ENCODE peak calls at places on chromosomes 2 and 18, in five cellular contexts. Q is effector memory CD4-positive, alpha-beta T cell; Y is IMR-90; V is small intestine; O is H9. J is an unnamed sample.

GRCh38 chr2:200767111-200767885 is 44.4 kb upstream of the BZW1 start:
- DNase-seq in Q (no peak), Y (no peak), V (peak; percentile 13), O (no peak), J (no peak)

GRCh38 chr2:9771101-9771449 is 72.2 kb upstream of the TAF1B start:
- DNase-seq in Q (no peak), Y (no peak), V (no peak), O (no peak), J (no peak)

GRCh38 chr2:68828887-68829708 is 42.1 kb downstream of the BMP10 start:
- DNase-seq in Q (peak; percentile 58), Y (peak; percentile 96), V (peak; percentile 87), O (peak; percentile 56), J (peak; percentile 70)

GRCh38 chr18:54919412-54919811 is 39.8 kb downstream of the CCDC68 start:
- DNase-seq in Q (no peak), Y (no peak), V (no peak), O (no peak), J (no peak)

GRCh38 chr2:10343658-10344057 is 41.0 kb downstream of the HPCAL1 start:
- DNase-seq in Q (no peak), Y (no peak), V (no peak), O (no peak), J (no peak)

GRCh38 chr2:46296216-46296839 is 879 bp upstream of the EPAS1 start:
- DNase-seq in Q (no peak), Y (no peak), V (no peak), O (peak; percentile 61), J (no peak)

GRCh38 chr18:7021994-7022840 is 95.4 kb downstream of the LAMA1 start:
- DNase-seq in Q (no peak), Y (peak; percentile 43), V (peak; percentile 85), O (no peak), J (no peak)

GRCh38 chr2:1282552-1282951 is 130.7 kb upstream of the TPO start:
- DNase-seq in Q (no peak), Y (no peak), V (no peak), O (no peak), J (no peak)

GRCh38 chr2:33144243-33144642 is 197.5 kb downstream of the LTBP1 start:
- DNase-seq in Q (no peak), Y (no peak), V (no peak), O (no peak), J (no peak)

GRCh38 chr18:59899298-59900221 is at the start of gene PMAIP1:
- DNase-seq in Q (peak; percentile 91), Y (peak; percentile 94), V (peak; percentile 90), O (peak; percentile 96), J (peak; percentile 84)

GRCh38 chr18:78721986-78722385 is 257.6 kb upstream of the SALL3 start:
- DNase-seq in Q (no peak), Y (no peak), V (no peak), O (peak; percentile 51), J (no peak)

GRCh38 chr2:144432921-144433320 is 87.0 kb downstream of the ZEB2 start:
- DNase-seq in Q (no peak), Y (no peak), V (no peak), O (no peak), J (no peak)

GRCh38 chr2:117686699-117687098 is 127.8 kb upstream of the DDX18 start:
- DNase-seq in Q (no peak), Y (no peak), V (no peak), O (no peak), J (no peak)

GRCh38 chr2:46326231-46326980 is 29.2 kb downstream of the EPAS1 start:
- DNase-seq in Q (no peak), Y (no peak), V (no peak), O (no peak), J (no peak)

GRCh38 chr2:161379740-161380139 is 36.4 kb upstream of the TBR1 start:
- DNase-seq in Q (no peak), Y (no peak), V (no peak), O (no peak), J (no peak)

GRCh38 chr2:62398295-62398855 is 107.6 kb downstream of the TMEM17 start:
- DNase-seq in Q (no peak), Y (no peak), V (no peak), O (no peak), J (no peak)

GRCh38 chr2:172462393-172463381 is 35.3 kb downstream of the ITGA6 start:
- DNase-seq in Q (peak; percentile 25), Y (no peak), V (peak; percentile 73), O (no peak), J (peak; percentile 64)

GRCh38 chr2:230947235-230947576 is 22.2 kb upstream of the GPR55 start:
- DNase-seq in Q (no peak), Y (no peak), V (no peak), O (no peak), J (no peak)

GRCh38 chr2:3079959-3080948 is 297.4 kb downstream of the EIPR1 start:
- DNase-seq in Q (no peak), Y (no peak), V (no peak), O (no peak), J (no peak)

GRCh38 chr2:50849205-50849604 is 182.7 kb downstream of the NRXN1 start:
- DNase-seq in Q (no peak), Y (no peak), V (no peak), O (no peak), J (no peak)

GRCh38 chr2:58237741-58238140 is 3.4 kb downstream of the FANCL start:
- DNase-seq in Q (no peak), Y (no peak), V (no peak), O (no peak), J (no peak)

GRCh38 chr2:20565623-20566236 is 85.2 kb downstream of the HS1BP3 start:
- DNase-seq in Q (no peak), Y (no peak), V (no peak), O (no peak), J (no peak)

GRCh38 chr2:32993140-32993539 is 46.4 kb downstream of the LTBP1 start:
- DNase-seq in Q (no peak), Y (no peak), V (no peak), O (no peak), J (no peak)

GRCh38 chr2:29583548-29584121 is 337.8 kb downstream of the ALK start:
- DNase-seq in Q (no peak), Y (no peak), V (no peak), O (no peak), J (no peak)

GRCh38 chr2:63050186-63050915 is at the start of gene OTX1:
- DNase-seq in Q (no peak), Y (peak; percentile 21), V (peak; percentile 51), O (peak; percentile 90), J (peak; percentile 36)

GRCh38 chr18:30967701-30968100 is 74.8 kb downstream of the DSC3 start:
- DNase-seq in Q (no peak), Y (no peak), V (no peak), O (no peak), J (no peak)

GRCh38 chr18:65725421-65726050 is 25.3 kb upstream of the CDH7 start:
- DNase-seq in Q (no peak), Y (no peak), V (peak; percentile 26), O (peak; percentile 75), J (no peak)

DNA sequence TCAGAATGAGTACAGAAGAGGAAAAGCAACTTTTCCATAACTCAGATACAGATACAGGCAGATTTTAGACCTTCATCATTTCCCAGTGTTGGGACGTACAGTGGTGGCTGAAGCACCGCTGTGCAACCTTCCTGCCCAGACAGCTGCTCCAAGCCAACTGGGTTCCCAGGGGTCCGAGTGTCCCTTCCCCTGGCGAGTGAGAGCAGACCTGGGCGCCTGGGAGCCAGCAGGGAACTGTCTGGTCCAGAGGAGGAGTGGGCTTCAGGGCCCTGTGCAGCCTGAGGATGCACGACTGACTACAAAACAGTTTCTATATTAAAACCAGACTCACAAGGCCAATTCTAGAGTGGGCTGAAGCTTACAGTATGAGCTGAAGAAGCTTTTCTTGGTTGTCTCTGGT is 11.1 kb upstream of the OR6B2 start:
- DNase-seq in Q (no peak), Y (no peak), V (no peak), O (no peak), J (no peak)
- H3K27ac ChIP-seq in Q (no peak overlapping the region), Y (no peak overlapping the region), V (no peak overlapping the region), O (no peak overlapping the region), J (no peak overlapping the region)

GRCh38 chr18:44679912-44680270 is 797 bp upstream of the SETBP1 start:
- DNase-seq in Q (no peak), Y (peak; percentile 31), V (peak; percentile 23), O (peak; percentile 42), J (peak; percentile 6)

GRCh38 chr18:44681611-44682010 is 923 bp downstream of the SETBP1 start:
- DNase-seq in Q (no peak), Y (no peak), V (no peak), O (no peak), J (no peak)

GRCh38 chr18:44679056-44679911 is 1.4 kb upstream of the SETBP1 start:
- DNase-seq in Q (peak; percentile 16), Y (peak; percentile 81), V (peak; percentile 83), O (peak; percentile 79), J (peak; percentile 56)

GRCh38 chr18:44681039-44681595 is 429 bp downstream of the SETBP1 start:
- DNase-seq in Q (no peak), Y (no peak), V (no peak), O (no peak), J (no peak)

DNA sequence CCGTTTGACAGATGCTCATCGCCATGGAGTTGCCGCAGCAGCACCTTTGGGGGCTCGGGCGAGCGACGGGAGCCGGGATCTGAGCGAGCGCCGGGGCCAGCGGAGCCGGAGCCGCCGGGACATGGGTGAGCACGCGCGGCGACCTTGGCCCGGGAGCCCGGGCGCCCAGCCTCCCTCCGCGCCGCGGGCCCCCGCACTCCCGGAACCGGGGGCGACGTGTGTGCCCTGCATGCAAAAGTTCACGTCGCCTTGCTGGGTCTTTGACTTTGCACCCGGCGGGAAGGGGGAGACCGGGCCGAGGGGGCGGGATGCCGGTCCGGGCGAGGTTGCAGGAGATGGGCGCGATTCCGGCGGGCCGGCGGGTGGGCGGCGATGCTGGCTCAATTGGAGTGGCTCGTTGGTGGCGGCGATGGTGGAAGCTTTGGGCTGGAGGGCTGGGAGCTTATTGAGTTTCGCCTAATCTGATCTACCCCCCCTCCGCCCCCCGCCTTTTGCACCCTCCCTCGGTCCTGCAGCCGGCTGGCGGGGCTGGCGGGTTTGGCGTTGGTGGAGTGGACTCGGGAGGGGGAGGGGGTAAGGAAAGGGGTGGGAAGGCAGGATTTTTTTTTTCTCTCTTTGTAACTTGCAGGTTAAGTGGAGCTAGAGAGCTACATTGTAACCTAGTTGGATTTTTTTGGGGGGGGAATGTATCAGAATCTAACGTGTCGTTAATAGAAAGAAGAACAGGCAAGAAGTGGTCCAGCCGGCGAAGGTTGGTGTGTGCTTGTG is at the start of gene SETBP1:
- DNase-seq in Q (no peak), Y (peak; percentile 2), V (no peak), O (peak; percentile 61), J (peak; percentile 12)
- H3K27ac ChIP-seq in Q (no peak within 1 kb of the TSS), Y (peak within 1 kb of the TSS; percentile 30), V (no peak within 1 kb of the TSS), O (no peak within 1 kb of the TSS), J (no peak within 1 kb of the TSS)

GRCh38 chr2:180115675-180116074 is 108.6 kb upstream of the CWC22 start:
- DNase-seq in Q (no peak), Y (peak; percentile 16), V (no peak), O (no peak), J (no peak)
- H3K27ac ChIP-seq in Q (no peak overlapping the region), Y (no peak overlapping the region), V (no peak overlapping the region), O (no peak overlapping the region), J (no peak overlapping the region)

GRCh38 chr18:11176416-11176815 is 27.0 kb upstream of the PIEZO2 start:
- DNase-seq in Q (no peak), Y (peak; percentile 63), V (no peak), O (no peak), J (no peak)

GRCh38 chr18:11178951-11179549 is 29.7 kb upstream of the PIEZO2 start:
- DNase-seq in Q (no peak), Y (no peak), V (no peak), O (no peak), J (no peak)

GRCh38 chr18:11179959-11180519 is 30.7 kb upstream of the PIEZO2 start:
- DNase-seq in Q (no peak), Y (no peak), V (no peak), O (no peak), J (no peak)

GRCh38 chr18:11175266-11175947 is 26.0 kb upstream of the PIEZO2 start:
- DNase-seq in Q (no peak), Y (peak; percentile 85), V (no peak), O (no peak), J (no peak)

GRCh38 chr18:11177382-11177781 is 28.0 kb upstream of the PIEZO2 start:
- DNase-seq in Q (no peak), Y (no peak), V (no peak), O (no peak), J (no peak)
- H3K27ac ChIP-seq in Q (no peak overlapping the region), Y (peak overlapping the region; percentile 26), V (no peak overlapping the region), O (no peak overlapping the region), J (no peak overlapping the region)

J was measured in CD8-positive, alpha-beta memory T cell.